ENCODE peak calls at places on chromosomes 5 and 9, in six cellular contexts. Z is Panc1, I is psoas muscle, D is heart right ventricle, V is fibroblast of lung, L is hepatocyte. S is an unnamed sample.

GRCh38 chr9:89498845-89499480 is 1.1 kb upstream of the SEMA4D start:
- DNase-seq in Z (no peak), I (no peak), L (no peak), D (no peak), V (no peak), S (no peak)

GRCh38 chr5:57735754-57736153 is 253.1 kb upstream of the ACTBL2 start:
- DNase-seq in L (no peak), V (peak; percentile 91), I (no peak), D (no peak), Z (peak; percentile 52), S (peak; percentile 86)

GRCh38 chr9:76271755-76272154 is 122.5 kb downstream of the RFK start:
- DNase-seq in V (peak; percentile 17), I (no peak), L (no peak), D (no peak), Z (no peak), S (no peak)

GRCh38 chr5:62475072-62475471 is 62.5 kb downstream of the IPO11 start:
- DNase-seq in D (no peak), L (no peak), I (peak; percentile 15), Z (no peak), V (peak; percentile 63), S (peak; percentile 39)

GRCh38 chr5:113278976-113279375 is 155.8 kb downstream of the TSSK1B start:
- DNase-seq in I (no peak), D (no peak), Z (no peak), L (no peak), V (peak; percentile 14), S (no peak)

GRCh38 chr5:103450333-103451061 is 112.1 kb downstream of the NUDT12 start:
- DNase-seq in L (no peak), D (no peak), Z (no peak), I (no peak), V (peak; percentile 36), S (peak; percentile 42)

GRCh38 chr9:33246269-33246860 is 6.4 kb downstream of the SPINK4 start:
- DNase-seq in I (no peak), Z (no peak), D (no peak), L (no peak), V (no peak), S (no peak)

GRCh38 chr9:120759755-120760400 is 33.3 kb downstream of the FBXW2 start:
- DNase-seq in L (no peak), V (no peak), Z (no peak), D (no peak), I (no peak), S (no peak)

GRCh38 chr5:138775034-138775433 is 21.8 kb downstream of the CTNNA1 start:
- DNase-seq in I (no peak), L (no peak), D (no peak), Z (no peak), V (no peak), S (no peak)

GRCh38 chr9:128225770-128226753 is 22.9 kb downstream of the DNM1 start:
- DNase-seq in V (no peak), D (no peak), L (peak; percentile 2), I (no peak), Z (no peak), S (no peak)

GRCh38 chr9:92600742-92601261 is 65.0 kb upstream of the ECM2 start:
- DNase-seq in D (no peak), V (peak; percentile 55), I (no peak), Z (no peak), L (no peak), S (no peak)

GRCh38 chr5:176743828-176744583 is 66.4 kb upstream of the UNC5A start:
- DNase-seq in D (no peak), I (no peak), L (no peak), Z (no peak), V (no peak), S (no peak)

GRCh38 chr5:82106806-82107205 is 135.0 kb downstream of the ATG10 start:
- DNase-seq in L (no peak), I (no peak), Z (no peak), D (no peak), V (peak; percentile 3), S (no peak)

GRCh38 chr5:37571974-37572373 is 192.9 kb downstream of the WDR70 start:
- DNase-seq in L (no peak), V (no peak), D (no peak), I (no peak), Z (no peak), S (no peak)

GRCh38 chr9:112012026-112012902 is 115.7 kb downstream of the UGCG start:
- DNase-seq in D (peak; percentile 30), I (peak; percentile 64), L (peak; percentile 70), Z (peak; percentile 91), V (peak; percentile 87), S (peak; percentile 95)

GRCh38 chr9:6126377-6126776 is 89.2 kb upstream of the IL33 start:
- DNase-seq in Z (no peak), I (no peak), D (no peak), L (no peak), V (no peak), S (no peak)

GRCh38 chr5:10987881-10988504 is 227.0 kb upstream of the DAP start:
- DNase-seq in V (no peak), L (peak; percentile 79), I (peak; percentile 25), Z (peak; percentile 13), D (peak; percentile 75), S (peak; percentile 19)

DNA sequence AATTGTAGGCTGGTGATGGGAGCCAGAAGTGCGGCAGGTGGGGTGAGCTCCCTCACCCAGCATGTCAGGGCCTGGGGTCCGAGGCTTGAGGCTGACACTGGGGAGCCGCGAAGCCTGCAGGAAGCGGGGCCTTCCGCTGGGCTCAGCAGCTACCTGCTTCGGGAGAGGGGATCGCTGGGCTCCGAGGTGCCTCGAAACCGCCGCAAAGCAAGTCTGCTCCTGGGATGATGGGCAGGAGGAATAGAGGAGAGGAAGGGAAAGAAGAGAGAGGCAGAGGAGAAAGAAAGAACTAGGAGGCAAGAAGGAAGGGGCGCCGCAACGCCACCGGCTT is 1.5 kb upstream of the PRDM12 start:
- DNase-seq in I (no peak), V (no peak), D (no peak), Z (no peak), L (no peak), S (no peak)
- H3K27me3 ChIP-seq in I (peaks cover 97% of the 10 kb centered on the region), V (peaks cover 90% of the 10 kb centered on the region), D (peaks cover 100% of the 10 kb centered on the region), Z (peaks cover 2% of the 10 kb centered on the region), L (peaks cover 97% of the 10 kb centered on the region), S (peaks cover 99% of the 10 kb centered on the region)

DNA sequence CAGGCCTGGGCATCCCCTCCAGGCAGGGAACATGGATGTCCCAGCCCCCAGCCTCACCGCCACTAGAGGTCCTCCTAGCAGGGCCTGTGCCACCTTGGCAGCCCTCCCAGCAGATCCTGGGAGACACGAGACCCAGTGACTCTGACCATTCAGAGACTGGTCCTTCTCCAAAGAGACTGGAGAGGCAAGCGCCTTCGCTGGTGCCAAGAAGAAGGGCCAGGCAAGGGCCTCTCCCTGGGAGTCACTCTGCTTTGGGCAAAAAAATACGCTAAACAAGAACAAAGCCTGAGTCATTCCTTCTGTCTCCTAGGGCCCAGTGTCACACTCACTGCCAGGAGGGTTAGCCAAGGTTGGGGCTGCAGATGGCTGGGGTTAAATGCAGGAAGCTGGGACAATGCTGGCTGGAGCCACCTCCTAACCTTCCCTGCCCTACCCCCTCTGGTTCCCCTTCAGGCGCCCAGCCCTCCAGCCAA is 35.3 kb upstream of the SMIM23 start:
- DNase-seq in I (peak; percentile 59), L (no peak), Z (no peak), D (peak; percentile 59), V (peak; percentile 21), S (no peak)
- TF ChIP-seq CTCF in I (no peak), L (no peak), Z (peak; percentile 32), D (peak; percentile 27), V (no peak), S (no peak)

GRCh38 chr5:175713930-175714329 is 56.1 kb downstream of the HRH2 start:
- DNase-seq in D (no peak), L (no peak), V (no peak), I (no peak), Z (no peak), S (no peak)
- H3K27me3 ChIP-seq in D (no peaks in the 10 kb centered on the region), L (no peaks in the 10 kb centered on the region), V (no peaks in the 10 kb centered on the region), I (peaks cover 8% of the 10 kb centered on the region), Z (peaks cover 2% of the 10 kb centered on the region), S (no peaks in the 10 kb centered on the region)

GRCh38 chr9:1732670-1733069 is 282.5 kb upstream of the SMARCA2 start:
- DNase-seq in Z (no peak), D (no peak), L (no peak), I (no peak), V (no peak), S (no peak)

GRCh38 chr9:1723616-1724015 is 291.5 kb upstream of the SMARCA2 start:
- DNase-seq in L (no peak), V (no peak), Z (no peak), I (no peak), D (no peak), S (no peak)

GRCh38 chr9:1729631-1730030 is 285.5 kb upstream of the SMARCA2 start:
- DNase-seq in L (no peak), Z (no peak), D (no peak), I (no peak), V (no peak), S (no peak)

GRCh38 chr9:1722404-1722803 is 292.7 kb upstream of the SMARCA2 start:
- DNase-seq in Z (no peak), L (no peak), D (no peak), V (no peak), I (no peak), S (no peak)

DNA sequence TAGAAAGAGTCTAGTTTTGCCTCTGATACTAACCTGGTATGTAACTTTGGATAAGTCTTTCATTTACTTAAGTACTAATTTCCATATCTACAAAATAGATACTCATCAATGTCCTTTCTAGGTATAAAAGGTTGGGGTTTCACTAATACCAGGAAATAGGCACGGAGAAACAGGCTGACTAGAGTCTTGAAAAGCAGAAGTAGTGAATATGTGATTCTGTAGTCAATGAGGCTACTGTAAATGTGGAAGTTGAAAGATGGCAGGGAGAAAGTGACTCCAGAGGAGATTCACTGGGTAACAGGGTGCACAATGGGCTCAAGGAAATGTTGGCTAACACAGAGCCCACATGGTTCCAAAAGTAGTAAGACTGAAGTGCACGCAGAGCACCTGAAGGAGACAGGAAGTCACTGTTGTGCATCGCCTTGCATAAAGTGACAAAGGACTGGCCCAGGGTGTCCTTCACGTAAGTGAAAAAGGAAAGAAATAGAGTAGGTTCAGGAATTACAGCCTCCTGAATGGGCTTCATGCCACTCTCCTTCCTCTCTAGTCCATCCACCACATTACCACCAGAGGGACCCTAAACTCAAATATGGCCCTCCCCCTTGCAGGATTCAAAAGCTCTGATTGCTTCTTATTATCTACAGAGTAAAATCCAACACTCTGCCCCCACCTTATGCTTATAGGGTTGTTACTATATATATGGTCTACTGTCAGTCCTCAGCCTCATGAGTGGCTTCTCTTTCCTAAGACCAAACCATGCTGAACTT is 288.0 kb upstream of the SMARCA2 start:
- DNase-seq in L (no peak), Z (no peak), D (no peak), V (no peak), I (no peak), S (no peak)
- TF ChIP-seq CTCF in L (no peak), Z (no peak), D (no peak), V (no peak), I (peak; percentile 16), S (peak; percentile 21)

DNA sequence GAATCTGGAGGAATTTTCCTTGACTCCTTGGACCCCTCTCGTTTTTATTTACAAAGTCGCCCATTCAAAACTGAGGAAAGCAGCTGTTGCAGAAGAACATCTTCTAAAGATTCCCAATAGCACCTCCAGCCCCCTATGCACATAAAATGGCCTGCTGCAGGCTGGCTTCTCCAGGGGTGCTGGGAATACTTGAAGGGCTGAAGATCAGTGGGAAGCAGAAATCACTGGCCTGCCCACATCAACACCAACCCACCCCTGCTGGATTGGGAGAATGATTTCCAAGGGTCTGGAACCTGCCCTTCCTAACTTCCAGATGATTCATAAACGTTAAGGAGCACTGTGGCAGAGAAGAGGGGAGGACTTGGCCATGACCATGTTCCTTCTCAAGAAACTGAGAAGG is 3.0 kb upstream of the FOXE1 start:
- DNase-seq in I (no peak), D (no peak), V (no peak), L (no peak), Z (no peak), S (no peak)
- H3K27me3 ChIP-seq in I (peaks cover 93% of the 10 kb centered on the region), D (peaks cover 100% of the 10 kb centered on the region), V (peaks cover 75% of the 10 kb centered on the region), L (peaks cover 95% of the 10 kb centered on the region), Z (no peaks in the 10 kb centered on the region), S (peaks cover 80% of the 10 kb centered on the region)